ENCODE peak calls at places on chromosome 12, in eight cellular contexts. X is CD8-positive, alpha-beta memory T cell; F is K562; O is IMR-90; K is GM23338; N is endothelial cell of umbilical vein; I is tibial artery; Z is MM.1S. G is an unnamed sample.

GRCh38 chr12:49783917-49784676 is 42.7 kb downstream of the TMBIM6 start:
- DNase-seq in X (no peak), F (no peak), O (peak; percentile 89), K (no peak), N (peak; percentile 97), I (no peak), Z (no peak), G (no peak)

GRCh38 chr12:102769323-102769916 is 147.6 kb downstream of the PAH start:
- DNase-seq in X (no peak), F (peak; percentile 45), O (peak; percentile 58), K (peak; percentile 84), N (peak; percentile 34), I (peak; percentile 75), Z (peak; percentile 49), G (peak; percentile 39)

GRCh38 chr12:100566887-100567637 is 6.4 kb upstream of the GAS2L3 start:
- DNase-seq in X (no peak), F (no peak), O (peak; percentile 34), K (no peak), N (no peak), I (peak; percentile 59), Z (peak; percentile 58), G (no peak)

GRCh38 chr12:22656376-22656775 is 31.4 kb downstream of the ETNK1 start:
- DNase-seq in X (no peak), F (no peak), O (no peak), K (no peak), N (no peak), I (no peak), Z (no peak), G (no peak)

GRCh38 chr12:128326419-128326818 is 59.4 kb downstream of the TMEM132C start:
- DNase-seq in X (no peak), F (no peak), O (no peak), K (no peak), N (no peak), I (no peak), Z (no peak), G (no peak)

GRCh38 chr12:100247765-100248164 is 19.1 kb downstream of the DEPDC4 start:
- DNase-seq in X (no peak), F (no peak), O (no peak), K (no peak), N (no peak), I (no peak), Z (no peak), G (no peak)

GRCh38 chr12:14239350-14239934 is 126.0 kb upstream of the ATF7IP start:
- DNase-seq in X (no peak), F (no peak), O (no peak), K (peak; percentile 67), N (no peak), I (peak; percentile 32), Z (peak; percentile 74), G (no peak)

GRCh38 chr12:31228811-31229792 is 96.8 kb downstream of the SINHCAF start:
- DNase-seq in X (no peak), F (no peak), O (no peak), K (no peak), N (no peak), I (no peak), Z (no peak), G (peak; percentile 81)

GRCh38 chr12:104478396-104479140 is 21.8 kb downstream of the CHST11 start:
- DNase-seq in X (no peak), F (no peak), O (no peak), K (no peak), N (peak; percentile 39), I (no peak), Z (peak; percentile 86), G (peak; percentile 63)

GRCh38 chr12:104473374-104473983 is 16.7 kb downstream of the CHST11 start:
- DNase-seq in X (no peak), F (no peak), O (no peak), K (no peak), N (peak; percentile 48), I (no peak), Z (no peak), G (no peak)

GRCh38 chr12:104472748-104473147 is 16.0 kb downstream of the CHST11 start:
- DNase-seq in X (no peak), F (no peak), O (no peak), K (no peak), N (no peak), I (no peak), Z (no peak), G (no peak)

GRCh38 chr12:104477812-104478388 is 21.2 kb downstream of the CHST11 start:
- DNase-seq in X (no peak), F (no peak), O (no peak), K (no peak), N (no peak), I (no peak), Z (no peak), G (no peak)

DNA sequence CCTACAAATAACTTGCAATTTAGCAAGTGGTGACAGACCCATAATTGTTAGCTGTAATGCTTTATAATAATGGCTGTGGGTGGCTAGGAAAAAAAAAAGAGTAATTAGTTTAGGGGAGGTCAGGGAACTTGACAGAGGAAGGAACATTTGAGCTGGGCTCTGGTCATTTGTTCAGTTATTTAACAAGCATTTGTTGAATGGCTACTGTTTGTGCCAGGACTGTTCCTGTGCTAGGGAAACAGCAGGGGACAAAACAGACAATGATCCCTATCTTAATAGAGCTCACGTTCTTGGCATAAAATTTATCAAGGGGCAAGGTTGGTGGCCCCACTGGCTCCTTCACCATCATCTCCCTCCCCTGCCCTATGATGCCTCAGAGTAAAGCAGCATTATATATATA is 18.5 kb downstream of the CHST11 start:
- DNase-seq in X (no peak), F (no peak), O (no peak), K (no peak), N (no peak), I (no peak), Z (no peak), G (no peak)
- H3K4me1 ChIP-seq in X (peaks cover 84% of the 10 kb centered on the region), F (peaks cover 3% of the 10 kb centered on the region), O (no peaks in the 10 kb centered on the region), K (peaks cover 3% of the 10 kb centered on the region), N (peaks cover 28% of the 10 kb centered on the region), I (no peaks in the 10 kb centered on the region), Z (peaks cover 40% of the 10 kb centered on the region), G (peaks cover 2% of the 10 kb centered on the region)

GRCh38 chr12:55718020-55718419 is 2.2 kb upstream of the RDH5 start:
- DNase-seq in X (no peak), F (no peak), O (no peak), K (peak; percentile 74), N (no peak), I (no peak), Z (no peak), G (no peak)
- H3K4me3 ChIP-seq in X (no peak overlapping the region), F (no peak overlapping the region), O (no peak overlapping the region), K (peak overlapping the region; percentile 94), N (no peak overlapping the region), I (no peak overlapping the region), Z (no peak overlapping the region), G (no peak overlapping the region)

DNA sequence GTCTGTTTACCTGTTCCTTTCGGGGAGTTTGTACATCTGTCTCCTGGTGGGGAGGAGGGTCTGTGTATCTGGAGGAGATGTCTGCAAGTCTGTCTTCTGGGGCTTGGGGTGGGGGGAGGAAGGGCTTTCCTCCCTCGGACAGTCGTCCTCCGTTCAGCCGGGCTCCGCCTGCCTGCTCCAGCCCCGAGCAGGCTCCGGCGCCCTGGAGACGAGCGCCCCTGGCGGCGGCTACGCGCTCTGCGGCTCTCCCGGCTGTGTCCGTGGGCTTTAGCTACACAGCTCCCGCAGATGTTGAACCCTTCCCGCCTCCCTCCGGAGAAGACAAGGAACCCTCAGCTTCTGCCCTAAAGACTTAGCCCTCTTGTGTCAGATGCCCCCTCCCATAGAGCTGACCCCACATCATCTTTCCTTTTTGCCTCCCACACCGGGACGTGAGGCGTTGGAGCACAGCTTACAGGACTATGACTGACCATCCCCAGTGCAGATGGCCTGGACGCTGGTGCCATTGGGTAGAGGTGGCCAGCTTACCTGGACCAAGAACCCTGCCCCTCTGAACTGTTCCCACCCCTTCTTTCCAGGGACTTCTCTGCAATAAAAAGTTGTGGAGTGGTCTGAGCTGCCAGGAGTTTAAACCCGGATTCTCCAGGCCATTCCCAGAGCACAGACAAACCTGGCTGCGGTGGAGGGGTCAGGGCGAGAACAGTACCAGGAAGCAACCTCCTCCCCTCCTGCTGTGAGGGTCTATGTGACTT is 4.7 kb downstream of the KRT86 start:
- DNase-seq in X (peak; percentile 51), F (peak; percentile 91), O (peak; percentile 65), K (peak; percentile 72), N (peak; percentile 64), I (peak; percentile 67), Z (peak; percentile 56), G (peak; percentile 58)
- H3K27me3 ChIP-seq in X (no peaks in the 10 kb centered on the region), F (peaks cover 19% of the 10 kb centered on the region), O (peaks cover 2% of the 10 kb centered on the region), K (peaks cover 11% of the 10 kb centered on the region), N (peaks cover 9% of the 10 kb centered on the region), I (no peaks in the 10 kb centered on the region), Z (peaks cover 20% of the 10 kb centered on the region), G (no peaks in the 10 kb centered on the region)

DNA sequence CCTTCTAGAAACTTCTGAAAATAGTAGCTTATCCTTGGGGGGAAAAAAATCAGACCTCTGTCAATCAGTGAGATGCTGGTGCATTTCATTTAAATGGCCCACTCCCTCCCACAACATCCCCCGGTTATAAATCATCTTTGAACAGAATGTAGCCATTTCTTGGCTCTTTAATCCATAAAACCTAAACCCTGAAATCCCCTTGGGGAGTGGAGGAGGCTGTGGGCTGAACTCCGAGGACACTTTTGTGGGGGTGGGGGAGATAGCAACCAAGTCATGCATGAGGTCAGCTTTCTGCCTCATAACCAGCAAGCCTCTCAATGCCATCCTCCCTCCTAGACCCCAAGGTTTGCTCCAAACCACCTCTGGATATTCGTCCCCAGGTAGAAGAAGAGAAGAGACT is 21.0 kb downstream of the HRK start:
- DNase-seq in X (no peak), F (no peak), O (no peak), K (no peak), N (no peak), I (no peak), Z (no peak), G (no peak)
- H3K4me1 ChIP-seq in X (peaks cover 5% of the 10 kb centered on the region), F (no peaks in the 10 kb centered on the region), O (peaks cover 5% of the 10 kb centered on the region), K (peaks cover 26% of the 10 kb centered on the region), N (no peaks in the 10 kb centered on the region), I (peaks cover 41% of the 10 kb centered on the region), Z (peaks cover 9% of the 10 kb centered on the region), G (no peaks in the 10 kb centered on the region)